ENCODE peak calls at places on chromosomes 13 and 19, in four cellular contexts. R is mesenchymal stem cell, Z is SK-N-SH, Q is lung. N is an unnamed sample.

GRCh38 chr19:34662919-34663318 is 14.0 kb downstream of the SCGB2B2 start:
- DNase-seq in Q (no peak), R (no peak), Z (peak; percentile 68), N (peak; percentile 42)

GRCh38 chr19:18167975-18168645 is 5.5 kb upstream of the IFI30 start:
- DNase-seq in Z (peak; percentile 94), Q (no peak), R (peak; percentile 47), N (peak; percentile 74)

GRCh38 chr13:79456051-79456450 is 24.9 kb upstream of the NDFIP2 start:
- DNase-seq in Q (no peak), Z (no peak), R (no peak), N (no peak)

GRCh38 chr13:50686547-50686946 is 156.9 kb downstream of the DLEU7 start:
- DNase-seq in Z (no peak), R (no peak), Q (no peak), N (no peak)

GRCh38 chr19:36113895-36114762 is 546 bp downstream of the POLR2I start:
- DNase-seq in Q (peak; percentile 45), R (peak; percentile 71), Z (peak; percentile 65), N (peak; percentile 59)

GRCh38 chr19:2557093-2557440 is 81.1 kb downstream of the GADD45B start:
- DNase-seq in Z (no peak), Q (no peak), R (no peak), N (no peak)

GRCh38 chr19:48915757-48916156 is 15.6 kb downstream of the NUCB1 start:
- DNase-seq in R (no peak), Z (no peak), Q (no peak), N (no peak)

GRCh38 chr13:110869805-110870706 is 44.8 kb downstream of the ANKRD10 start:
- DNase-seq in Q (peak; percentile 88), R (peak; percentile 100), Z (peak; percentile 58), N (no peak)

GRCh38 chr13:76012091-76012721 is 376.1 kb downstream of the LMO7 start:
- DNase-seq in Q (no peak), Z (no peak), R (peak; percentile 28), N (no peak)

GRCh38 chr19:52086481-52086880 is 9.1 kb downstream of the ZNF841 start:
- DNase-seq in Z (no peak), Q (no peak), R (no peak), N (no peak)

GRCh38 chr13:106357198-106357597 is 178.3 kb downstream of the EFNB2 start:
- DNase-seq in Z (no peak), R (peak; percentile 31), Q (no peak), N (peak; percentile 65)

GRCh38 chr19:36169084-36169760 is 17.0 kb upstream of the COX7A1 start:
- DNase-seq in R (no peak), Z (no peak), Q (no peak), N (peak; percentile 73)

GRCh38 chr13:40665061-40665753 is 1.2 kb downstream of the FOXO1 start:
- DNase-seq in Q (peak; percentile 36), Z (peak; percentile 57), R (peak; percentile 35), N (no peak)

GRCh38 chr13:113005076-113005865 is 36.3 kb downstream of the MCF2L start:
- DNase-seq in Z (no peak), Q (no peak), R (no peak), N (no peak)

GRCh38 chr13:59480857-59481256 is 682.9 kb downstream of the DIAPH3 start:
- DNase-seq in Q (no peak), Z (peak; percentile 27), R (no peak), N (no peak)

GRCh38 chr13:97234742-97235141 is 12.6 kb downstream of the MBNL2 start:
- DNase-seq in Q (no peak), R (no peak), Z (no peak), N (no peak)
- H3K4me3 ChIP-seq in Q (no peak overlapping the region), R (no peak overlapping the region), Z (no peak overlapping the region), N (no peak overlapping the region)

GRCh38 chr19:11224429-11224828 is 15.0 kb upstream of the ANGPTL8 start:
- DNase-seq in R (no peak), Z (no peak), Q (no peak), N (no peak)

GRCh38 chr19:11225172-11225571 is 14.2 kb upstream of the ANGPTL8 start:
- DNase-seq in Z (no peak), R (no peak), Q (no peak), N (no peak)

GRCh38 chr19:11223208-11223607 is 16.2 kb upstream of the ANGPTL8 start:
- DNase-seq in Z (no peak), Q (no peak), R (no peak), N (no peak)

GRCh38 chr19:11225815-11226214 is 13.6 kb upstream of the ANGPTL8 start:
- DNase-seq in Q (no peak), R (no peak), Z (no peak), N (no peak)

GRCh38 chr19:11221082-11221598 is 18.3 kb upstream of the ANGPTL8 start:
- DNase-seq in R (no peak), Q (no peak), Z (no peak), N (no peak)
- H3K36me3 ChIP-seq in R (peaks cover 45% of the 10 kb centered on the region), Q (no peaks in the 10 kb centered on the region), Z (peaks cover 21% of the 10 kb centered on the region), N (peaks cover 12% of the 10 kb centered on the region)

DNA sequence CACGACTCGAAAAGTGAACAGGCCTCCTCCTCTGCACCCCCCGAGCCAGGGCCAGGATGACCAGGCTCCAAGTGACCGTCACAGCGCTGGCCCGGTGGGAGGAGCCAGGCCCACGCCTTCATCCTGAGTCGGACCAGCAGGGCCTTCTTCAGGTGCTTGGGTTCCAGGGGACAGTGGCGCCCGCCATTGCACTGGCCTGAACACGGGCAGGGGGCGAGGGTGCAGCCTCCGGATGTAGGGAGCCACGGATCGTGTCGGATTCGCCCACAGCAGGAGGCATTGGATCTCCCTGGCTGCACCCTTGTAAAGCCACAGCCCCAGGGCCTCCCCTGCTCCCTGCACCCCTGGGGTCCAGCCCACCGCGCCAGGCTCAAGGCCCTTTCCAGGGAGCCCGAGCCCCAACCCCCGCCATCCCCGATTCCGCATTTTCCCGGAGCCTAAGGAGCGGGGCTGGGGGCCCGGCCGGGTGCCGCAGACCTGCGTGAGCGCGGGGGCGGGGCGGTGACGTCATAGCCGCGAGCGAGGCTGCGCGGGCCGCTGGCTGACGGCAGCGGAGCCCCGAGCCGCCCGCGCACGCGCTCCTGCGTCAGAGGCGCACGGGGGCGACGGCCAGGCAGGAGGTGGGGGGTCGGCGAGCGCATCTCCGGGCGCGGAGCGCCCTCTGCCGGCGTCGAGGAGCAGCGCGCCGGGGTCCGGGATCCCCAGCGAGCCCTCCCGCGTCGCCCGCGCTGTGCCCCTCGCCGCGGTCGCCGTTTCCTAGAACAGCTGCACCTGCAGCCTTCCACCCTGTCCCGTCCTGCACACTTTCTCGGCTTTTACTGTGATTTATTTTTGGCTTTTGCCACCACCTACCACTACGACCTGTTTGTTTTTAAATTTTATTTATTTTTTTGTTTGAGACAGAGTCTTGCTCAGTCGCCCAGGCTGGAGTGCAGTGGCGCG is 1.5 kb upstream of the ATP5F1D start:
- DNase-seq in R (peak; percentile 89), Q (peak; percentile 75), Z (peak; percentile 98), N (peak; percentile 84)
- H3K4me3 ChIP-seq in R (peak overlapping the region; percentile 68), Q (no peak overlapping the region), Z (peak overlapping the region; percentile 53), N (peak overlapping the region; percentile 56)

DNA sequence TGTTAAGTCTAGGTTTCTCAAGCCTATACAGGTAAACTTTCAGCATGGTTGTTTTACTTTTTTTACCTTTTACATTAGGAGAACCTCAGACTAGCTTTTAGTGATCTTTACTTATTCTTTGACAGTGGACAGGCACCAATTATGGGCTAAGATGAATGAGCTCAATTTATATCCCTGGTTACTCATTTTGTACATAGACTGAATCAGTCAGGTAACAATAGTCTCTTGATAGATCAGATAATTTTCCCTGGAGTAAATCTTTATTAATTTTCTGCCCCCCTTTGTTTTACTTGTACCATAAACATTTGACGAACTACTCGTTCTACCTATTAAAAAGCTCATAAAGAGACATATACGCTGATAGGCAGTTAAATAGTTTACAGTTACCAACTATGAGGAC is 22.8 kb downstream of the SPART start:
- DNase-seq in Q (no peak), R (no peak), Z (no peak), N (no peak)
- H3K36me3 ChIP-seq in Q (peaks cover 24% of the 10 kb centered on the region), R (peaks cover 65% of the 10 kb centered on the region), Z (peaks cover 18% of the 10 kb centered on the region), N (peaks cover 54% of the 10 kb centered on the region)

DNA sequence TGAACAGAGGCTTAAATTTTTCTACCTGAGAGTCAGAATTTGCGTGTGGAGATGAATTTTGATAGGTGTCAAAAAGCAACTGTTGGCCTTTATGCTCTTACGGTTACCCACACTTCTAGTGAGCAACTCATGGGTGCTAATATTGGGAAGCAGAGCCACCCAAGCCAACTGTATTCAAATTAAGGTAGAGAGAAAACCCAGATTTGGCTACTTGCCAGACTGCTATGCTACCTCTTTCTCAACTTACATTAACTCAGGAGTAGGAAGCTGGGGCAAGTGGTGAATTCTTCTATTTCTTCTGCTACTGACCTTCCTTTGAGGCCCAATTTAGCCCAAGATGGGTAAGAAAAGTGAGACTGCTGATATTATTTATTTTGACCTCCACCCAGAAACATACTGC is 83.9 kb downstream of the OLFM4 start:
- DNase-seq in R (no peak), Q (no peak), Z (no peak), N (no peak)
- H3K4me3 ChIP-seq in R (no peak overlapping the region), Q (no peak overlapping the region), Z (no peak overlapping the region), N (no peak overlapping the region)

GRCh38 chr19:42089772-42090171 is 13.8 kb downstream of the ZNF574 start:
- DNase-seq in Z (no peak), Q (no peak), R (no peak), N (no peak)

GRCh38 chr19:42090687-42091086 is 14.7 kb downstream of the ZNF574 start:
- DNase-seq in Z (no peak), R (no peak), Q (no peak), N (no peak)

GRCh38 chr19:42093505-42093904 is 17.5 kb downstream of the ZNF574 start:
- DNase-seq in Z (no peak), Q (no peak), R (no peak), N (no peak)

GRCh38 chr19:42092350-42092749 is 16.4 kb downstream of the ZNF574 start:
- DNase-seq in R (no peak), Q (no peak), Z (peak; percentile 63), N (peak; percentile 39)

GRCh38 chr19:42091300-42092266 is 15.6 kb downstream of the ZNF574 start:
- DNase-seq in R (no peak), Z (peak; percentile 50), Q (no peak), N (no peak)
- H3K36me3 ChIP-seq in R (peaks cover 37% of the 10 kb centered on the region), Z (no peaks in the 10 kb centered on the region), Q (no peaks in the 10 kb centered on the region), N (no peaks in the 10 kb centered on the region)

GRCh38 chr19:30388327-30388726 is 16.1 kb downstream of the ZNF536 start:
- DNase-seq in Q (peak; percentile 17), R (no peak), Z (no peak), N (no peak)
- H3K4me3 ChIP-seq in Q (no peak overlapping the region), R (no peak overlapping the region), Z (no peak overlapping the region), N (no peak overlapping the region)

DNA sequence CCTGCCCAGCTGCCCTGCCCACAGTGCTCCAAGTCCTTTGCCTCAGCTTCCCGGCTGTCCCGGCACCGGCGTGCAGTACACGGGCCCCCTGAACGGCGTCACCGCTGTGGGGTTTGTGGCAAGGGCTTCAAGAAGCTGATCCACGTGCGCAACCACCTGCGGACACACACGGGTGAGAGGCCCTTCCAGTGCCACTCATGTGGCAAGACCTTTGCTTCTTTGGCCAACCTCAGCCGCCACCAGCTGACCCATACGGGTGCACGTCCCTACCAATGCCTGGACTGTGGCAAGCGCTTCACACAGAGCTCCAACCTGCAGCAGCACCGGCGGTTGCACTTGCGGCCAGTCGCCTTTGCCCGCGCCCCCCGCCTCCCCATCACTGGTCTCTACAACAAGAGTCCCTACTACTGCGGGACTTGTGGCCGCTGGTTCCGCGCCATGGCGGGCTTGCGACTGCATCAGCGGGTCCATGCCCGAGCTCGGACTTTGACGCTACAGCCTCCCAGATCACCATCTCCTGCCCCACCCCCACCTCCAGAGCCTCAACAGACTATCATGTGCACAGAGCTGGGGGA is 5.7 kb downstream of the ZNF526 start:
- DNase-seq in R (no peak), Z (no peak), Q (no peak), N (no peak)
- H3K36me3 ChIP-seq in R (peaks cover 72% of the 10 kb centered on the region), Z (peaks cover 8% of the 10 kb centered on the region), Q (peaks cover 6% of the 10 kb centered on the region), N (peaks cover 66% of the 10 kb centered on the region)

N was measured in HAP-1.